ENCODE peak calls at places on chromosomes 7 and 10, in seven cellular contexts. One of them, this sample, is unnamed.

GRCh38 chr7:130266961-130267321 is 278 bp downstream of the CPA2 start:
- DNase-seq in left ventricle myocardium inferior: no peak
- DNase-seq in BE2C: no peak
- DNase-seq in AG04450: no peak
- DNase-seq in HFF-Myc: no peak
- DNase-seq in body of pancreas: no peak
- DNase-seq in mammary epithelial cell: no peak
- DNase-seq in this sample: no peak

GRCh38 chr7:122137291-122138077 is 6.6 kb downstream of the AASS start:
- DNase-seq in left ventricle myocardium inferior: no peak
- DNase-seq in BE2C: no peak
- DNase-seq in AG04450: no peak
- DNase-seq in HFF-Myc: peak; percentile 73
- DNase-seq in body of pancreas: no peak
- DNase-seq in mammary epithelial cell: no peak
- DNase-seq in this sample: no peak

GRCh38 chr10:96922978-96923948 is 91.2 kb downstream of the LCOR start:
- DNase-seq in left ventricle myocardium inferior: no peak
- DNase-seq in BE2C: no peak
- DNase-seq in AG04450: no peak
- DNase-seq in HFF-Myc: no peak
- DNase-seq in body of pancreas: no peak
- DNase-seq in mammary epithelial cell: no peak
- DNase-seq in this sample: no peak

GRCh38 chr7:151276651-151277590 is 28.4 kb upstream of the SMARCD3 start:
- DNase-seq in left ventricle myocardium inferior: peak; percentile 61
- DNase-seq in BE2C: peak; percentile 70
- DNase-seq in AG04450: peak; percentile 15
- DNase-seq in HFF-Myc: peak; percentile 17
- DNase-seq in body of pancreas: peak; percentile 54
- DNase-seq in mammary epithelial cell: peak; percentile 58
- DNase-seq in this sample: peak; percentile 67

GRCh38 chr10:14477408-14477710 is 146.6 kb upstream of the FRMD4A start:
- DNase-seq in left ventricle myocardium inferior: no peak
- DNase-seq in BE2C: no peak
- DNase-seq in AG04450: no peak
- DNase-seq in HFF-Myc: peak; percentile 62
- DNase-seq in body of pancreas: no peak
- DNase-seq in mammary epithelial cell: no peak
- DNase-seq in this sample: no peak

GRCh38 chr10:4511559-4511958 is 314.4 kb upstream of the AKR1E2 start:
- DNase-seq in left ventricle myocardium inferior: no peak
- DNase-seq in BE2C: no peak
- DNase-seq in AG04450: no peak
- DNase-seq in HFF-Myc: peak; percentile 59
- DNase-seq in body of pancreas: no peak
- DNase-seq in mammary epithelial cell: no peak
- DNase-seq in this sample: no peak

GRCh38 chr7:106609416-106609815 is 51.5 kb downstream of the CCDC71L start:
- DNase-seq in left ventricle myocardium inferior: no peak
- DNase-seq in BE2C: no peak
- DNase-seq in AG04450: peak; percentile 43
- DNase-seq in HFF-Myc: no peak
- DNase-seq in body of pancreas: no peak
- DNase-seq in mammary epithelial cell: peak; percentile 68
- DNase-seq in this sample: no peak

GRCh38 chr7:43838201-43838659 is 31.1 kb downstream of the MRPS24 start:
- DNase-seq in left ventricle myocardium inferior: no peak
- DNase-seq in BE2C: no peak
- DNase-seq in AG04450: no peak
- DNase-seq in HFF-Myc: no peak
- DNase-seq in body of pancreas: no peak
- DNase-seq in mammary epithelial cell: no peak
- DNase-seq in this sample: no peak

GRCh38 chr7:33185786-33186185 is 56.4 kb downstream of the BBS9 start:
- DNase-seq in left ventricle myocardium inferior: no peak
- DNase-seq in BE2C: no peak
- DNase-seq in AG04450: peak; percentile 10
- DNase-seq in HFF-Myc: peak; percentile 38
- DNase-seq in body of pancreas: no peak
- DNase-seq in mammary epithelial cell: peak; percentile 44
- DNase-seq in this sample: peak; percentile 14

GRCh38 chr10:3898821-3899220 is 113.8 kb upstream of the KLF6 start:
- DNase-seq in left ventricle myocardium inferior: no peak
- DNase-seq in BE2C: no peak
- DNase-seq in AG04450: no peak
- DNase-seq in HFF-Myc: no peak
- DNase-seq in body of pancreas: peak; percentile 81
- DNase-seq in mammary epithelial cell: peak; percentile 95
- DNase-seq in this sample: no peak

GRCh38 chr7:100476903-100477870 is 1.8 kb downstream of the TSC22D4 start:
- DNase-seq in left ventricle myocardium inferior: no peak
- DNase-seq in BE2C: peak; percentile 51
- DNase-seq in AG04450: no peak
- DNase-seq in HFF-Myc: no peak
- DNase-seq in body of pancreas: no peak
- DNase-seq in mammary epithelial cell: no peak
- DNase-seq in this sample: no peak

GRCh38 chr10:23826399-23826798 is 382.5 kb upstream of the KIAA1217 start:
- DNase-seq in left ventricle myocardium inferior: no peak
- DNase-seq in BE2C: no peak
- DNase-seq in AG04450: no peak
- DNase-seq in HFF-Myc: peak; percentile 1
- DNase-seq in body of pancreas: peak; percentile 29
- DNase-seq in mammary epithelial cell: peak; percentile 30
- DNase-seq in this sample: peak; percentile 77

GRCh38 chr10:5943536-5943935 is 33.8 kb downstream of the IL15RA start:
- DNase-seq in left ventricle myocardium inferior: peak; percentile 73
- DNase-seq in BE2C: no peak
- DNase-seq in AG04450: no peak
- DNase-seq in HFF-Myc: no peak
- DNase-seq in body of pancreas: peak; percentile 50
- DNase-seq in mammary epithelial cell: no peak
- DNase-seq in this sample: peak; percentile 18

GRCh38 chr7:107975394-107976013 is 27.5 kb downstream of the LAMB1 start:
- DNase-seq in left ventricle myocardium inferior: no peak
- DNase-seq in BE2C: no peak
- DNase-seq in AG04450: no peak
- DNase-seq in HFF-Myc: no peak
- DNase-seq in body of pancreas: no peak
- DNase-seq in mammary epithelial cell: no peak
- DNase-seq in this sample: no peak

GRCh38 chr10:52030051-52030867 is 283.8 kb upstream of the DKK1 start:
- DNase-seq in left ventricle myocardium inferior: no peak
- DNase-seq in BE2C: no peak
- DNase-seq in AG04450: no peak
- DNase-seq in HFF-Myc: no peak
- DNase-seq in body of pancreas: no peak
- DNase-seq in mammary epithelial cell: no peak
- DNase-seq in this sample: no peak

GRCh38 chr10:53064609-53065008 is 292.0 kb upstream of the MBL2 start:
- DNase-seq in left ventricle myocardium inferior: no peak
- DNase-seq in BE2C: no peak
- DNase-seq in AG04450: no peak
- DNase-seq in HFF-Myc: no peak
- DNase-seq in body of pancreas: no peak
- DNase-seq in mammary epithelial cell: no peak
- DNase-seq in this sample: no peak

GRCh38 chr10:6194291-6194690 is 8.4 kb upstream of the PFKFB3 start:
- DNase-seq in left ventricle myocardium inferior: no peak
- DNase-seq in BE2C: no peak
- DNase-seq in AG04450: no peak
- DNase-seq in HFF-Myc: no peak
- DNase-seq in body of pancreas: no peak
- DNase-seq in mammary epithelial cell: no peak
- DNase-seq in this sample: no peak

GRCh38 chr7:44131173-44132009 is 8.0 kb upstream of the POLD2 start:
- DNase-seq in left ventricle myocardium inferior: peak; percentile 20
- DNase-seq in BE2C: no peak
- DNase-seq in AG04450: no peak
- DNase-seq in HFF-Myc: no peak
- DNase-seq in body of pancreas: peak; percentile 44
- DNase-seq in mammary epithelial cell: peak; percentile 6
- DNase-seq in this sample: peak; percentile 29

GRCh38 chr7:132500727-132501410 is 75.4 kb downstream of the PLXNA4 start:
- DNase-seq in left ventricle myocardium inferior: peak; percentile 71
- DNase-seq in BE2C: peak; percentile 62
- DNase-seq in AG04450: no peak
- DNase-seq in HFF-Myc: no peak
- DNase-seq in body of pancreas: peak; percentile 47
- DNase-seq in mammary epithelial cell: no peak
- DNase-seq in this sample: no peak
- TF ChIP-seq CTCF in left ventricle myocardium inferior: peak; percentile 65
- TF ChIP-seq CTCF in BE2C: peak; percentile 56
- TF ChIP-seq CTCF in AG04450: no peak
- TF ChIP-seq CTCF in HFF-Myc: no peak
- TF ChIP-seq CTCF in body of pancreas: peak; percentile 25
- TF ChIP-seq CTCF in mammary epithelial cell: no peak
- TF ChIP-seq CTCF in this sample: no peak

DNA sequence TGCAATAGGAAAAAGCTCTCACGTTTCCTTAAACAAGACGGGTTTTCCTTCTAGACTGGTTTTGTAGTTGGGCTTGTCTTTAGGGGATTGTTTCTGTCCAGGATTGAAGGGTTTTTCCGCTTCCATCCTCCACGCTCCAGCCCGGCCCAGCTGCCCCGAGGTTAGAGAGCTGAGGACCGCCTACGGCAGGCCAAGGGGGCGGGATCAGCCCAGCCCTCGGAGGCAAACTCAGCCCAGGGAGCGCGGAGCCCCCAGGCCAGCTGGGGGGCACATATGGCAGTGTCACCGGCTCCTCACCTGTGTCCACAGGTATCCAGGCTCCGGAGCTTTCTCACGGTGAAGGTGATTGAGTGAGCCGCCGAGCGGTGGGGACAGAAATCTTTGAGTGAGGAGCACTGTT is 539.2 kb upstream of the MGMT start:
- DNase-seq in left ventricle myocardium inferior: peak; percentile 75
- DNase-seq in BE2C: no peak
- DNase-seq in AG04450: no peak
- DNase-seq in HFF-Myc: no peak
- DNase-seq in body of pancreas: no peak
- DNase-seq in mammary epithelial cell: no peak
- DNase-seq in this sample: no peak
- TF ChIP-seq CTCF in left ventricle myocardium inferior: no peak
- TF ChIP-seq CTCF in BE2C: no peak
- TF ChIP-seq CTCF in AG04450: no peak
- TF ChIP-seq CTCF in HFF-Myc: no peak
- TF ChIP-seq CTCF in body of pancreas: no peak
- TF ChIP-seq CTCF in mammary epithelial cell: no peak
- TF ChIP-seq CTCF in this sample: no peak

DNA sequence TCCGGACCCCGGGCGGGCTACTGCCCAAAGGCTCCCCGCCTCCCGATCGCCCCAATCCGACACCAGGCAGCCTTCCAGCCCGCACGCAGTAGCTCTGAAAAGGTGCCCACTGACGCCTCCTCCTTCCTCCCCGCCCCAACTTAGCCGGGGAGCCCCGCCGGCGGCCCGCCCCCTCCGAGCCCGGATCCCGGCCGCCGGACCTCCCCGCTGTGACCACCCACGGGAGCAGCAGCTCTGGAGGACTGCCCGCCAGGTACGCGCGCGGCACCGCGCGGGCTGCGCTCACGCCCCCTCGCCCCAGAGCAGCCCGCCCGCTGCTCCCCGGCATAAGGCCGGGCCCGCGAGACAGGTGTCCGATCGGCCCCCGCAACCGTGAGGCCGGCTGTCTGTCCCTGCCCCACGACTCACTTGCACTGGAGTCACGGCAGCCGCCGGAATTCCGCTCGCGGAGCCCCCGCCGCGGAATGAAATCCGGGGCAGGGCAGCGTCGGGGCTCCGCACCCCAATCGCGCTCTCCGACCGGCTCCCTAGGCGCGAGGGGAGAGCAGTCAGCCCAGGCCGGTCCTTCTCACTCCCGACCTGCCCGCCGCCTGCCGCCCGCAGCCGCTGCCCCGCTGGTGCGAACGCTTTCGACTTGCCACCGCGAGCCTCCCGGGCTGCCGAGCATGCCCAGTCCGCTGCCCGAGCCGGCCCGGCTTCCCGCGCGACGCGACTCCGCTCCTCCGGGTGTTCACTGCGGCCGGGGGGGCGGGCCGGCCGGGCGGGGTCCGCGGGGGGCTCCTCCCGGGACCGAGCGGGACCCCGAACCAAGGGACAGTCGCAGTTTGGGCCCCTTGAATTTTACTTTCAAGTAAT is at the start of gene SGMS1:
- DNase-seq in left ventricle myocardium inferior: peak; percentile 91
- DNase-seq in BE2C: peak; percentile 89
- DNase-seq in AG04450: peak; percentile 59
- DNase-seq in HFF-Myc: no peak
- DNase-seq in body of pancreas: peak; percentile 86
- DNase-seq in mammary epithelial cell: peak; percentile 86
- DNase-seq in this sample: peak; percentile 84
- TF ChIP-seq CTCF in left ventricle myocardium inferior: no peak
- TF ChIP-seq CTCF in BE2C: no peak
- TF ChIP-seq CTCF in AG04450: peak; percentile 11
- TF ChIP-seq CTCF in HFF-Myc: no peak
- TF ChIP-seq CTCF in body of pancreas: no peak
- TF ChIP-seq CTCF in mammary epithelial cell: no peak
- TF ChIP-seq CTCF in this sample: no peak

GRCh38 chr7:156504006-156504405 is 136.6 kb upstream of the RNF32 start:
- DNase-seq in left ventricle myocardium inferior: no peak
- DNase-seq in BE2C: no peak
- DNase-seq in AG04450: no peak
- DNase-seq in HFF-Myc: no peak
- DNase-seq in body of pancreas: no peak
- DNase-seq in mammary epithelial cell: no peak
- DNase-seq in this sample: no peak

GRCh38 chr7:156499247-156499881 is 141.2 kb upstream of the RNF32 start:
- DNase-seq in left ventricle myocardium inferior: no peak
- DNase-seq in BE2C: no peak
- DNase-seq in AG04450: no peak
- DNase-seq in HFF-Myc: no peak
- DNase-seq in body of pancreas: no peak
- DNase-seq in mammary epithelial cell: no peak
- DNase-seq in this sample: no peak

GRCh38 chr7:156505876-156506275 is 134.7 kb upstream of the RNF32 start:
- DNase-seq in left ventricle myocardium inferior: no peak
- DNase-seq in BE2C: no peak
- DNase-seq in AG04450: no peak
- DNase-seq in HFF-Myc: no peak
- DNase-seq in body of pancreas: no peak
- DNase-seq in mammary epithelial cell: no peak
- DNase-seq in this sample: no peak

GRCh38 chr7:156504687-156505545 is 135.7 kb upstream of the RNF32 start:
- DNase-seq in left ventricle myocardium inferior: no peak
- DNase-seq in BE2C: no peak
- DNase-seq in AG04450: no peak
- DNase-seq in HFF-Myc: no peak
- DNase-seq in body of pancreas: no peak
- DNase-seq in mammary epithelial cell: no peak
- DNase-seq in this sample: no peak

DNA sequence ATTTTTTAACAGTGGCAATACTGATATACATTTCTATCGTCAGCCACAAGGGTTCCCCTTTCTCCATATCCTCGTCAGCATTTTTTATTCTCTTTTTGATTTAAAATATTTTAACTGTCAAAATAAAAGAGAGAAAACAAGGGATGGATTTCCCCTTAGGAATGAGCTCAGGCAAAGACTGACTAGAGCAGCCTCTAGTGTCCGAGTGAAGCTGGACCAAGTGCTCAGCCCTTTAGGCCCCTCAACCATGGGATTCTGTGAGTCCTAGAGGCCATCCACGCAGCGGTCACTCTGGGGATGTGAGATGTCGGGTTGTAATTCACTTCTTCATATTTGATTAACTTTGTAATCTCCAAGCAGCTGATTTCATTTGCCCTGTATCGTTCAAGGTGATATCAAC is 137.4 kb upstream of the RNF32 start:
- DNase-seq in left ventricle myocardium inferior: no peak
- DNase-seq in BE2C: no peak
- DNase-seq in AG04450: no peak
- DNase-seq in HFF-Myc: no peak
- DNase-seq in body of pancreas: no peak
- DNase-seq in mammary epithelial cell: no peak
- DNase-seq in this sample: no peak
- TF ChIP-seq CTCF in left ventricle myocardium inferior: no peak
- TF ChIP-seq CTCF in BE2C: no peak
- TF ChIP-seq CTCF in AG04450: peak; percentile 13
- TF ChIP-seq CTCF in HFF-Myc: no peak
- TF ChIP-seq CTCF in body of pancreas: no peak
- TF ChIP-seq CTCF in mammary epithelial cell: no peak
- TF ChIP-seq CTCF in this sample: no peak